ENCODE peak calls at places on chromosomes 7 and 10, in seven cellular contexts. P is IMR-90, Q is transverse colon, W is heart left ventricle, J is spleen, L is uterus, N is gastrocnemius medialis. I is an unnamed sample.

GRCh38 chr10:7409045-7409731 is 1.6 kb downstream of the SFMBT2 start:
- DNase-seq in N (peak; percentile 58), Q (peak; percentile 33), W (no peak), P (no peak), L (peak; percentile 33), J (peak; percentile 83), I (peak; percentile 30)

GRCh38 chr7:24129597-24129996 is 154.4 kb upstream of the NPY start:
- DNase-seq in Q (no peak), N (no peak), P (peak; percentile 22), J (no peak), W (no peak), L (no peak), I (no peak)

GRCh38 chr7:32299133-32299702 is 191.0 kb downstream of the LSM5 start:
- DNase-seq in L (peak; percentile 39), N (no peak), P (no peak), W (peak; percentile 79), Q (no peak), J (no peak), I (peak; percentile 44)

GRCh38 chr10:47165711-47166404 is 134.1 kb upstream of the GDF10 start:
- DNase-seq in Q (peak; percentile 29), P (peak; percentile 80), J (peak; percentile 87), N (peak; percentile 68), L (peak; percentile 68), W (peak; percentile 58), I (peak; percentile 47)

GRCh38 chr10:12484945-12485805 is 135.8 kb downstream of the CAMK1D start:
- DNase-seq in N (peak; percentile 17), J (peak; percentile 82), W (peak; percentile 49), Q (peak; percentile 53), L (no peak), P (no peak), I (peak; percentile 43)

GRCh38 chr10:97647556-97647955 is 7.1 kb downstream of the PI4K2A start:
- DNase-seq in W (no peak), Q (no peak), P (peak; percentile 57), J (no peak), N (no peak), L (no peak), I (no peak)

GRCh38 chr7:142853739-142854504 is 954 bp upstream of the EPHB6 start:
- DNase-seq in N (no peak), Q (peak; percentile 70), W (peak; percentile 41), P (peak; percentile 39), L (peak; percentile 68), J (peak; percentile 95), I (peak; percentile 67)

GRCh38 chr10:5555031-5555510 is 30.3 kb downstream of the CALML3 start:
- DNase-seq in N (no peak), P (no peak), W (no peak), Q (peak; percentile 8), L (no peak), J (peak; percentile 64), I (no peak)

GRCh38 chr10:74343804-74344203 is 192.8 kb downstream of the ADK start:
- DNase-seq in L (no peak), P (no peak), W (no peak), J (no peak), N (no peak), Q (no peak), I (no peak)

GRCh38 chr7:151038951-151039849 is 9.1 kb upstream of the ASIC3 start:
- DNase-seq in J (no peak), L (peak; percentile 74), W (peak; percentile 69), Q (peak; percentile 64), N (peak; percentile 50), P (peak; percentile 91), I (peak; percentile 43)

GRCh38 chr10:25048463-25048862 is 32.1 kb downstream of the THNSL1 start:
- DNase-seq in P (no peak), Q (peak; percentile 42), J (no peak), N (no peak), W (peak; percentile 24), L (no peak), I (peak; percentile 7)

GRCh38 chr10:104337527-104337984 is 709 bp downstream of the ITPRIP start:
- DNase-seq in L (no peak), P (peak; percentile 37), W (peak; percentile 58), Q (peak; percentile 63), N (no peak), J (peak; percentile 89), I (peak; percentile 43)

GRCh38 chr10:132835848-132836233 is 49.9 kb upstream of the NKX6-2 start:
- DNase-seq in N (no peak), P (no peak), W (peak; percentile 3), Q (no peak), L (no peak), J (no peak), I (no peak)

GRCh38 chr7:135644154-135644553 is 18.2 kb upstream of the STMP1 start:
- DNase-seq in N (no peak), L (no peak), Q (no peak), J (no peak), W (no peak), P (peak; percentile 12), I (no peak)

GRCh38 chr7:134427896-134428295 is 31.0 kb downstream of the AKR1B1 start:
- DNase-seq in Q (no peak), P (no peak), N (no peak), J (no peak), L (no peak), W (no peak), I (no peak)

GRCh38 chr7:32496052-32496813 is 944 bp downstream of the AVL9 start:
- DNase-seq in Q (no peak), W (no peak), J (no peak), P (no peak), L (no peak), N (no peak), I (no peak)

GRCh38 chr10:62433901-62434300 is 59.7 kb downstream of the ZNF365 start:
- DNase-seq in Q (no peak), P (no peak), N (no peak), W (no peak), J (no peak), L (no peak), I (no peak)

GRCh38 chr10:89001428-89002072 is 11.0 kb downstream of the FAS start:
- DNase-seq in Q (no peak), W (no peak), L (no peak), J (no peak), P (peak; percentile 31), N (no peak), I (no peak)

GRCh38 chr10:17075510-17075909 is 54.1 kb downstream of the CUBN start:
- DNase-seq in J (no peak), Q (no peak), P (peak; percentile 96), L (no peak), N (no peak), W (no peak), I (no peak)

GRCh38 chr10:14742815-14743214 is 31.9 kb downstream of the FAM107B start:
- DNase-seq in N (no peak), L (no peak), Q (no peak), J (no peak), W (no peak), P (no peak), I (no peak)

GRCh38 chr10:16832351-16833080 is 15.3 kb upstream of the RSU1 start:
- DNase-seq in W (peak; percentile 50), Q (peak; percentile 66), L (no peak), J (no peak), N (no peak), P (peak; percentile 90), I (no peak)

GRCh38 chr7:8435597-8436243 is 2.3 kb downstream of the NXPH1 start:
- DNase-seq in W (no peak), N (no peak), L (no peak), Q (no peak), J (no peak), P (no peak), I (no peak)

GRCh38 chr7:122055072-122055471 is 89.0 kb downstream of the AASS start:
- DNase-seq in L (no peak), P (no peak), N (no peak), W (no peak), Q (no peak), J (no peak), I (no peak)

GRCh38 chr7:118080947-118081346 is 103.0 kb upstream of the LSM8 start:
- DNase-seq in W (no peak), P (peak; percentile 81), N (no peak), J (no peak), Q (no peak), L (peak; percentile 38), I (no peak)

GRCh38 chr10:63256047-63256773 is 123.1 kb downstream of the NRBF2 start:
- DNase-seq in P (no peak), Q (no peak), J (no peak), W (no peak), L (no peak), N (no peak), I (no peak)

DNA sequence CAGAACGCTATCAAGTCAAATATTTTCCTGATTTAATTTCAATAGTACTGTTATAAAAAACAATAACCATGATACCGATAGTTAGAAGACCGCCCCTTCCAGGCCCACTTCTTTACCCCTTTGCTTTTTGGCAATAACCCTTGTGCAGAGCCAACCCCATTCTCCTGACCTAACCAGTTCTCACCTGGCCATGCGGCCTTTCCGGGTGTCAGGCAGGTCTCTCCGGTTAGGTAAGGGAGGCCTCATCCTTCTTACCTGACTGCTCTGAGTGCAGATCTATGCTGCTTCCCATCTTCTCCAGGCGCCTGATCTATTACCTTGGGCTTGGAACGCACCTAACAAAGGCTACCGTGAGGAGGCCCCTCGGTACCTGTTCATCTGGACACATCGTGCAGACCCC is 26.6 kb downstream of the ZMIZ1 start:
- DNase-seq in N (no peak), P (no peak), J (no peak), Q (no peak), W (no peak), L (no peak), I (no peak)
- H3K4me1 ChIP-seq in N (peaks cover 77% of the 10 kb centered on the region), P (peaks cover 69% of the 10 kb centered on the region), J (peaks cover 100% of the 10 kb centered on the region), Q (peaks cover 98% of the 10 kb centered on the region), W (peaks cover 95% of the 10 kb centered on the region), L (peaks cover 42% of the 10 kb centered on the region), I (peaks cover 76% of the 10 kb centered on the region)

GRCh38 chr7:192035-192649 is at the start of gene FAM20C:
- DNase-seq in L (peak; percentile 84), P (peak; percentile 79), Q (peak; percentile 83), J (peak; percentile 90), W (peak; percentile 88), N (peak; percentile 83), I (peak; percentile 85)
- TF ChIP-seq POLR2A in L (peak; percentile 87), P (peak; percentile 74), Q (peak; percentile 46), J (no peak), W (peak; percentile 80), N (peak; percentile 96), I (peak; percentile 92)

GRCh38 chr10:34627741-34628140 is 187.4 kb downstream of the PARD3 start:
- DNase-seq in W (no peak), L (no peak), Q (no peak), J (no peak), N (no peak), P (no peak), I (no peak)
- H3K27ac ChIP-seq in W (no peak overlapping the region), L (no peak overlapping the region), Q (no peak overlapping the region), J (no peak overlapping the region), N (no peak overlapping the region), P (no peak overlapping the region), I (no peak overlapping the region)

GRCh38 chr10:124070666-124071065 is 22.7 kb downstream of the CHST15 start:
- DNase-seq in Q (no peak), W (no peak), N (no peak), P (no peak), L (no peak), J (peak; percentile 46), I (no peak)

GRCh38 chr10:124072106-124072505 is 21.3 kb downstream of the CHST15 start:
- DNase-seq in N (no peak), P (no peak), Q (peak; percentile 56), L (no peak), W (no peak), J (peak; percentile 67), I (no peak)

GRCh38 chr10:124072541-124072940 is 20.9 kb downstream of the CHST15 start:
- DNase-seq in W (no peak), N (no peak), P (no peak), J (peak; percentile 20), L (no peak), Q (no peak), I (no peak)

GRCh38 chr10:124069341-124069740 is 24.1 kb downstream of the CHST15 start:
- DNase-seq in J (no peak), W (no peak), P (no peak), Q (no peak), N (no peak), L (no peak), I (no peak)

GRCh38 chr10:124071141-124071540 is 22.3 kb downstream of the CHST15 start:
- DNase-seq in N (no peak), Q (no peak), W (no peak), P (no peak), L (no peak), J (peak; percentile 49), I (no peak)
- H3K4me1 ChIP-seq in N (peaks cover 25% of the 10 kb centered on the region), Q (peaks cover 53% of the 10 kb centered on the region), W (no peaks in the 10 kb centered on the region), P (no peaks in the 10 kb centered on the region), L (no peaks in the 10 kb centered on the region), J (peaks cover 100% of the 10 kb centered on the region), I (peaks cover 32% of the 10 kb centered on the region)

I was measured in thyroid gland.